ENCODE peak calls at places on chromosomes 12 and 14, in eight cellular contexts. B, L, G, F, R, Y, C and E are unnamed samples.

GRCh38 chr14:21868442-21869046 is 194.9 kb upstream of the OR4E1 start:
- DNase-seq in B (no peak), L (peak), G (peak), F (peak), R (peak), Y (peak), C (peak), E (peak)

GRCh38 chr14:99232406-99233214 is 39.4 kb downstream of the BCL11B start:
- DNase-seq in B (no peak), L (no peak), G (no peak), F (no peak), R (no peak), Y (no peak), C (no peak), E (no peak)

GRCh38 chr14:23294734-23295561 is 7.7 kb downstream of the PPP1R3E start:
- DNase-seq in B (no peak), L (peak), G (peak), F (no peak), R (peak), Y (peak), C (peak), E (peak)

GRCh38 chr14:44820230-44820964 is 141.3 kb downstream of the KLHL28 start:
- DNase-seq in B (no peak), L (no peak), G (no peak), F (no peak), R (peak), Y (no peak), C (no peak), E (no peak)

GRCh38 chr14:104424406-104425072 is 155.0 kb upstream of the C14orf180 start:
- DNase-seq in B (no peak), L (no peak), G (no peak), F (peak), R (no peak), Y (no peak), C (no peak), E (no peak)

GRCh38 chr12:69501154-69501895 is 31.1 kb downstream of the FRS2 start:
- DNase-seq in B (no peak), L (no peak), G (no peak), F (no peak), R (no peak), Y (no peak), C (no peak), E (no peak)

GRCh38 chr12:13042666-13043230 is 1.4 kb upstream of the FAM234B start:
- DNase-seq in B (no peak), L (no peak), G (no peak), F (no peak), R (no peak), Y (no peak), C (no peak), E (no peak)

GRCh38 chr12:25377475-25378179 is 126.9 kb upstream of the KRAS start:
- DNase-seq in B (no peak), L (no peak), G (peak), F (no peak), R (no peak), Y (peak), C (peak), E (no peak)

GRCh38 chr14:69982220-69982795 is 103.1 kb downstream of the SMOC1 start:
- DNase-seq in B (no peak), L (no peak), G (no peak), F (no peak), R (no peak), Y (no peak), C (no peak), E (no peak)

GRCh38 chr14:23665302-23666016 is 29.3 kb downstream of the DHRS2 start:
- DNase-seq in B (no peak), L (no peak), G (no peak), F (no peak), R (no peak), Y (no peak), C (no peak), E (no peak)

GRCh38 chr12:54383041-54383609 is 1.4 kb downstream of the ZNF385A start:
- DNase-seq in B (no peak), L (no peak), G (no peak), F (no peak), R (no peak), Y (peak), C (no peak), E (no peak)

GRCh38 chr14:100587763-100588411 is 670 bp upstream of the BEGAIN start:
- DNase-seq in B (no peak), L (no peak), G (no peak), F (no peak), R (no peak), Y (peak), C (no peak), E (no peak)

GRCh38 chr12:27274706-27275105 is 30.6 kb downstream of the STK38L start:
- DNase-seq in B (no peak), L (no peak), G (no peak), F (no peak), R (no peak), Y (no peak), C (no peak), E (no peak)

GRCh38 chr12:125329239-125330238 is 264.3 kb downstream of the AACS start:
- DNase-seq in B (no peak), L (no peak), G (no peak), F (no peak), R (peak), Y (no peak), C (no peak), E (no peak)

GRCh38 chr14:59311723-59312122 is 123.3 kb downstream of the DAAM1 start:
- DNase-seq in B (no peak), L (no peak), G (no peak), F (no peak), R (no peak), Y (no peak), C (no peak), E (no peak)

GRCh38 chr14:101077511-101078074 is 174.1 kb upstream of the RTL1 start:
- DNase-seq in B (peak), L (no peak), G (no peak), F (no peak), R (peak), Y (peak), C (no peak), E (no peak)

GRCh38 chr12:2268478-2269286 is 215.9 kb downstream of the CACNA1C start:
- DNase-seq in B (no peak), L (no peak), G (no peak), F (no peak), R (no peak), Y (peak), C (no peak), E (no peak)

GRCh38 chr14:78608998-78609787 is 439.0 kb downstream of the NRXN3 start:
- DNase-seq in B (no peak), L (no peak), G (no peak), F (no peak), R (no peak), Y (no peak), C (no peak), E (no peak)

GRCh38 chr12:102413396-102413795 is 67.0 kb downstream of the IGF1 start:
- DNase-seq in B (no peak), L (no peak), G (no peak), F (no peak), R (no peak), Y (no peak), C (no peak), E (no peak)

GRCh38 chr14:54207476-54207875 is 189.3 kb upstream of the CDKN3 start:
- DNase-seq in B (no peak), L (no peak), G (no peak), F (no peak), R (no peak), Y (no peak), C (no peak), E (no peak)

GRCh38 chr12:13342971-13343370 is 146.4 kb downstream of the EMP1 start:
- DNase-seq in B (no peak), L (no peak), G (no peak), F (no peak), R (no peak), Y (no peak), C (no peak), E (no peak)

GRCh38 chr12:117441751-117442150 is 80.3 kb upstream of the NOS1 start:
- DNase-seq in B (no peak), L (no peak), G (no peak), F (peak), R (no peak), Y (no peak), C (no peak), E (no peak)

GRCh38 chr14:85527458-85527857 is 2.5 kb upstream of the FLRT2 start:
- DNase-seq in B (no peak), L (no peak), G (no peak), F (no peak), R (no peak), Y (no peak), C (no peak), E (no peak)

GRCh38 chr14:74906923-74907620 is 16.0 kb downstream of the RPS6KL1 start:
- DNase-seq in B (no peak), L (no peak), G (no peak), F (no peak), R (no peak), Y (no peak), C (no peak), E (no peak)

GRCh38 chr12:27969011-27969900 is 3.3 kb downstream of the PTHLH start:
- DNase-seq in B (no peak), L (no peak), G (no peak), F (peak), R (no peak), Y (peak), C (no peak), E (no peak)

GRCh38 chr12:9751204-9752144 is 9.2 kb downstream of the CD69 start:
- DNase-seq in B (no peak), L (no peak), G (peak), F (no peak), R (no peak), Y (peak), C (no peak), E (peak)

GRCh38 chr12:32201096-32201495 is 94.4 kb downstream of the BICD1 start:
- DNase-seq in B (no peak), L (no peak), G (no peak), F (no peak), R (no peak), Y (no peak), C (no peak), E (no peak)

GRCh38 chr14:83300454-83301064 is 1766.9 kb upstream of the SEL1L start:
- DNase-seq in B (no peak), L (no peak), G (no peak), F (peak), R (peak), Y (peak), C (no peak), E (peak)

GRCh38 chr14:29462271-29462670 is 465.4 kb downstream of the PRKD1 start:
- DNase-seq in B (no peak), L (no peak), G (no peak), F (no peak), R (no peak), Y (no peak), C (no peak), E (no peak)

GRCh38 chr12:100976735-100977134 is 182.2 kb downstream of the ANO4 start:
- DNase-seq in B (no peak), L (no peak), G (no peak), F (no peak), R (no peak), Y (no peak), C (no peak), E (no peak)

GRCh38 chr12:109527489-109528123 is 45.7 kb downstream of the MMAB start:
- DNase-seq in B (no peak), L (no peak), G (no peak), F (no peak), R (no peak), Y (no peak), C (no peak), E (no peak)

GRCh38 chr14:68651652-68652432 is 141.0 kb downstream of the ZFP36L1 start:
- DNase-seq in B (peak), L (no peak), G (no peak), F (no peak), R (no peak), Y (no peak), C (no peak), E (no peak)

GRCh38 chr12:6084969-6085450 is 39.5 kb downstream of the VWF start:
- DNase-seq in B (no peak), L (no peak), G (no peak), F (no peak), R (no peak), Y (no peak), C (no peak), E (no peak)

GRCh38 chr12:98870521-98870920 is 225.4 kb downstream of the APAF1 start:
- DNase-seq in B (no peak), L (no peak), G (no peak), F (peak), R (peak), Y (no peak), C (no peak), E (no peak)

GRCh38 chr12:25130741-25131188 is 64.2 kb downstream of the DNAI7 start:
- DNase-seq in B (no peak), L (no peak), G (no peak), F (no peak), R (peak), Y (peak), C (no peak), E (peak)